ENCODE peak calls at places on chromosomes 2 and 18, in five cellular contexts. One of them, this sample, is unnamed. For H3K9me3, the result is how much of the 10 kb centered on the place peaks cover.

GRCh38 chr2:35454966-35455638 is 900.5 kb upstream of the CRIM1 start:
- DNase-seq in hepatocyte: no peak
- DNase-seq in IMR-90: no peak
- DNase-seq in pancreas: no peak
- DNase-seq in ovary: no peak
- DNase-seq in this sample: no peak

GRCh38 chr18:41395695-41396094 is 559.3 kb upstream of the PIK3C3 start:
- DNase-seq in hepatocyte: peak
- DNase-seq in IMR-90: peak
- DNase-seq in pancreas: no peak
- DNase-seq in ovary: no peak
- DNase-seq in this sample: no peak

GRCh38 chr2:60262178-60262577 is 291.3 kb downstream of the BCL11A start:
- DNase-seq in hepatocyte: no peak
- DNase-seq in IMR-90: no peak
- DNase-seq in pancreas: no peak
- DNase-seq in ovary: no peak
- DNase-seq in this sample: no peak

GRCh38 chr2:230475143-230475542 is 59.1 kb downstream of the SP100 start:
- DNase-seq in hepatocyte: no peak
- DNase-seq in IMR-90: no peak
- DNase-seq in pancreas: no peak
- DNase-seq in ovary: no peak
- DNase-seq in this sample: no peak

GRCh38 chr18:8548186-8548585 is 61.1 kb upstream of the RAB12 start:
- DNase-seq in hepatocyte: no peak
- DNase-seq in IMR-90: peak
- DNase-seq in pancreas: no peak
- DNase-seq in ovary: no peak
- DNase-seq in this sample: no peak

GRCh38 chr2:54497738-54498680 is 41.9 kb downstream of the SPTBN1 start:
- DNase-seq in hepatocyte: peak
- DNase-seq in IMR-90: peak
- DNase-seq in pancreas: peak
- DNase-seq in ovary: peak
- DNase-seq in this sample: no peak

GRCh38 chr2:194095359-194095758 is 1561.7 kb upstream of the SLC39A10 start:
- DNase-seq in hepatocyte: no peak
- DNase-seq in IMR-90: no peak
- DNase-seq in pancreas: no peak
- DNase-seq in ovary: no peak
- DNase-seq in this sample: no peak

GRCh38 chr2:186433040-186433439 is 53.0 kb upstream of the ZC3H15 start:
- DNase-seq in hepatocyte: no peak
- DNase-seq in IMR-90: no peak
- DNase-seq in pancreas: no peak
- DNase-seq in ovary: no peak
- DNase-seq in this sample: no peak

GRCh38 chr18:34258176-34258575 is 33.5 kb upstream of the NOL4 start:
- DNase-seq in hepatocyte: no peak
- DNase-seq in IMR-90: no peak
- DNase-seq in pancreas: no peak
- DNase-seq in ovary: no peak
- DNase-seq in this sample: no peak

GRCh38 chr2:64606495-64607363 is 47.0 kb downstream of the SERTAD2 start:
- DNase-seq in hepatocyte: peak
- DNase-seq in IMR-90: no peak
- DNase-seq in pancreas: peak
- DNase-seq in ovary: peak
- DNase-seq in this sample: peak

GRCh38 chr2:73823916-73824523 is 4.7 kb upstream of the STAMBP start:
- DNase-seq in hepatocyte: peak
- DNase-seq in IMR-90: peak
- DNase-seq in pancreas: peak
- DNase-seq in ovary: no peak
- DNase-seq in this sample: peak

DNA sequence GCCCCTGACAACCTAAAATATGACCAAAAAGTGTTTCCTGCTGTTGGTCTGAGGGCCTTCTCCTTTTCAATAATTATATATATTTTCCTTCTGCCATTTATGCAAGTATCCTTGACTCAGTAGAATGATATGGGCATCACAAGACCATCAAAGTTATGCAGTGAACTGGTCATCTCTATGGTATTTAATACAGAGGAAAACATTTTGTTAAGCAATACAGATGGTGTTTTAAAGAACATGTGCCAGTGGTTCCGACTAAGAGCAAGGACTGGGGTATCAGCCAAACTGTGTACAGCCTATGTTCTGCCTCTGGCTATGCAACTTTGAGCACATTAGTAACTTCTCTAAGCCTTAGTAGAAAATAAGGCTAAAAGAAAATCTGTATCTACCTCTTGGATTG is 179.0 kb downstream of the TRABD2A start:
- DNase-seq in hepatocyte: no peak
- DNase-seq in IMR-90: peak
- DNase-seq in pancreas: no peak
- DNase-seq in ovary: no peak
- DNase-seq in this sample: no peak
- H3K9me3 ChIP-seq in hepatocyte: under half
- H3K9me3 ChIP-seq in IMR-90: under half
- H3K9me3 ChIP-seq in pancreas: under half
- H3K9me3 ChIP-seq in ovary: under half
- H3K9me3 ChIP-seq in this sample: under half

GRCh38 chr2:28391564-28392296 is 928 bp upstream of the FOSL2 start:
- DNase-seq in hepatocyte: peak
- DNase-seq in IMR-90: peak
- DNase-seq in pancreas: peak
- DNase-seq in ovary: peak
- DNase-seq in this sample: peak
- TF ChIP-seq CTCF in hepatocyte: no peak
- TF ChIP-seq CTCF in IMR-90: peak
- TF ChIP-seq CTCF in pancreas: no peak
- TF ChIP-seq CTCF in ovary: peak
- TF ChIP-seq CTCF in this sample: no peak

GRCh38 chr2:234869969-234870368 is 81.8 kb upstream of the SH3BP4 start:
- DNase-seq in hepatocyte: no peak
- DNase-seq in IMR-90: no peak
- DNase-seq in pancreas: peak
- DNase-seq in ovary: no peak
- DNase-seq in this sample: no peak
- H3K27ac ChIP-seq in hepatocyte: no peak
- H3K27ac ChIP-seq in IMR-90: no peak
- H3K27ac ChIP-seq in pancreas: peak
- H3K27ac ChIP-seq in ovary: no peak
- H3K27ac ChIP-seq in this sample: no peak

GRCh38 chr2:150442484-150442883 is 45.0 kb downstream of the RND3 start:
- DNase-seq in hepatocyte: no peak
- DNase-seq in IMR-90: no peak
- DNase-seq in pancreas: no peak
- DNase-seq in ovary: no peak
- DNase-seq in this sample: no peak

GRCh38 chr2:150441226-150441625 is 46.2 kb downstream of the RND3 start:
- DNase-seq in hepatocyte: no peak
- DNase-seq in IMR-90: no peak
- DNase-seq in pancreas: no peak
- DNase-seq in ovary: no peak
- DNase-seq in this sample: no peak

DNA sequence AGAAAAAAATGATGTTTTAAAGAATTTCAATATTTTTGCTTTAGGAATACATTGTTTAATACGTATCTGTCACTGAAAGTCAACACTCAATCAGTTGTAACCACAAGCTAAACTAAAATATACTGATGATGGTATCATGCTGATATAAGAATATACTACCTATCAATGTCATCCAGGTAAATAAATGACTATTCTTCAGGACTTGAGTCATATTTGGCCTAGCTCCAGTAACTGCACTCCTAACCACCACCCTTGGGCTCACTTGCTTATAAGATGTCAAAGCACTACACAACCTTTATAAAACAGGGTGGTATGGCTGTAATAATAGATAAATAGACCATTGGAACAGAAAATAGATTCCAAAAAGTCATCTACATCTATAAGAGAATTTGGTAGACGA is 48.8 kb downstream of the RND3 start:
- DNase-seq in hepatocyte: no peak
- DNase-seq in IMR-90: no peak
- DNase-seq in pancreas: no peak
- DNase-seq in ovary: no peak
- DNase-seq in this sample: no peak
- H3K9me3 ChIP-seq in hepatocyte: under half
- H3K9me3 ChIP-seq in IMR-90: under half
- H3K9me3 ChIP-seq in pancreas: under half
- H3K9me3 ChIP-seq in ovary: under half
- H3K9me3 ChIP-seq in this sample: under half

This sample was measured in CD4-positive, alpha-beta T cell.